ENCODE peak calls at places on chromosomes 1 and 21, in eight cellular contexts. Q is fibroblast of lung, F is astrocyte, S is hepatocyte, C is neural progenitor cell, N is HCT116, D is mammary epithelial cell, J is MM.1S. Z is an unnamed sample.

GRCh38 chr1:163231385-163231784 is 28.7 kb upstream of the RGS5 start:
- DNase-seq in J (no peak), Q (peak), F (peak), N (no peak), D (no peak), S (no peak), C (no peak), Z (no peak)

GRCh38 chr1:155981266-155982088 is 3.1 kb upstream of the ARHGEF2 start:
- DNase-seq in S (peak), Q (peak), C (no peak), D (no peak), N (no peak), J (peak), F (peak), Z (peak)

GRCh38 chr1:66168467-66168887 is 365.5 kb upstream of the SGIP1 start:
- DNase-seq in F (peak), Q (peak), N (no peak), D (no peak), C (no peak), S (no peak), J (peak), Z (no peak)

GRCh38 chr1:219323426-219323825 is 149.7 kb downstream of the LYPLAL1 start:
- DNase-seq in C (no peak), D (no peak), J (no peak), N (no peak), S (no peak), F (peak), Q (peak), Z (no peak)

GRCh38 chr1:151326619-151327222 is 495 bp downstream of the PI4KB start:
- DNase-seq in D (peak), J (peak), S (peak), C (no peak), F (no peak), Q (peak), N (no peak), Z (peak)

GRCh38 chr1:241129207-241129960 is 227.6 kb downstream of the RGS7 start:
- DNase-seq in F (no peak), N (no peak), D (no peak), J (no peak), S (no peak), C (no peak), Q (no peak), Z (no peak)

GRCh38 chr1:145908653-145909052 is 1.2 kb downstream of the ITGA10 start:
- DNase-seq in J (no peak), D (no peak), N (no peak), Q (peak), S (no peak), F (no peak), C (no peak), Z (no peak)

GRCh38 chr1:158007180-158007579 is 13.7 kb downstream of the KIRREL1 start:
- DNase-seq in J (no peak), N (no peak), Q (no peak), S (no peak), D (no peak), C (no peak), F (no peak), Z (no peak)

GRCh38 chr1:115764541-115764940 is 4.0 kb downstream of the CASQ2 start:
- DNase-seq in S (peak), D (peak), F (no peak), J (no peak), Q (peak), C (peak), N (peak), Z (peak)

GRCh38 chr1:17419626-17420328 is 19.7 kb downstream of the RCC2 start:
- DNase-seq in D (peak), N (no peak), Q (peak), S (peak), F (no peak), C (peak), J (peak), Z (no peak)

GRCh38 chr21:45950740-45951515 is 30.6 kb upstream of the COL6A1 start:
- DNase-seq in F (peak), C (no peak), D (peak), S (peak), J (no peak), Q (peak), N (peak), Z (peak)

GRCh38 chr1:20373764-20374163 is 83.1 kb downstream of the VWA5B1 start:
- DNase-seq in S (no peak), Q (no peak), F (no peak), C (peak), J (no peak), N (no peak), D (no peak), Z (peak)

GRCh38 chr1:58251415-58252073 is 295.0 kb downstream of the OMA1 start:
- DNase-seq in J (no peak), S (peak), F (no peak), N (peak), Q (no peak), D (no peak), C (peak), Z (no peak)

GRCh38 chr1:183590225-183591191 is at the start of gene NCF2:
- DNase-seq in S (no peak), Q (no peak), C (no peak), F (no peak), D (peak), J (peak), N (no peak), Z (peak)

GRCh38 chr1:154958681-154959447 is 2.7 kb downstream of the PYGO2 start:
- DNase-seq in S (no peak), J (no peak), D (no peak), Q (no peak), F (no peak), N (no peak), C (no peak), Z (no peak)

GRCh38 chr1:78005755-78006154 is 1.0 kb downstream of the DNAJB4 start:
- DNase-seq in N (peak), D (peak), C (no peak), S (peak), F (peak), Q (peak), J (no peak), Z (peak)

GRCh38 chr1:77322061-77322900 is 40.5 kb downstream of the AK5 start:
- DNase-seq in C (no peak), J (no peak), Q (peak), F (peak), D (peak), S (peak), N (peak), Z (peak)

GRCh38 chr1:5980314-5981008 is 11.8 kb downstream of the NPHP4 start:
- DNase-seq in F (no peak), C (peak), S (peak), J (no peak), Q (peak), D (no peak), N (peak), Z (no peak)

GRCh38 chr1:239244084-239244483 is 142.3 kb upstream of the CHRM3 start:
- DNase-seq in Q (no peak), F (no peak), J (no peak), C (no peak), D (no peak), S (no peak), N (no peak), Z (no peak)

GRCh38 chr1:119084651-119085262 is 55.7 kb downstream of the WARS2 start:
- DNase-seq in J (no peak), D (no peak), S (no peak), Q (no peak), F (no peak), N (no peak), C (no peak), Z (no peak)

GRCh38 chr1:178057863-178058576 is 35.9 kb upstream of the RASAL2 start:
- DNase-seq in N (no peak), F (peak), C (peak), D (no peak), J (no peak), S (peak), Q (peak), Z (peak)

GRCh38 chr1:168408531-168409242 is 128.0 kb downstream of the TBX19 start:
- DNase-seq in F (peak), D (peak), J (peak), Q (peak), S (peak), C (no peak), N (peak), Z (peak)

GRCh38 chr1:151673407-151673806 is 43.2 kb downstream of the CELF3 start:
- DNase-seq in Q (no peak), N (no peak), F (no peak), D (no peak), C (no peak), J (no peak), S (no peak), Z (no peak)

GRCh38 chr21:43355925-43356289 is 71.0 kb downstream of the SIK1 start:
- DNase-seq in F (no peak), S (peak), J (no peak), N (no peak), C (no peak), Q (no peak), D (no peak), Z (no peak)

GRCh38 chr1:213123532-213123931 is 72.5 kb downstream of the RPS6KC1 start:
- DNase-seq in Q (peak), S (peak), J (no peak), F (peak), N (peak), C (no peak), D (peak), Z (peak)

GRCh38 chr1:201531551-201532425 is 7.1 kb upstream of the NAV1 start:
- DNase-seq in C (peak), F (no peak), D (no peak), Q (no peak), S (no peak), J (no peak), N (no peak), Z (no peak)

GRCh38 chr1:46484783-46485490 is 4.7 kb upstream of the DMBX1 start:
- DNase-seq in Q (no peak), J (no peak), N (no peak), S (no peak), F (no peak), C (no peak), D (no peak), Z (no peak)

DNA sequence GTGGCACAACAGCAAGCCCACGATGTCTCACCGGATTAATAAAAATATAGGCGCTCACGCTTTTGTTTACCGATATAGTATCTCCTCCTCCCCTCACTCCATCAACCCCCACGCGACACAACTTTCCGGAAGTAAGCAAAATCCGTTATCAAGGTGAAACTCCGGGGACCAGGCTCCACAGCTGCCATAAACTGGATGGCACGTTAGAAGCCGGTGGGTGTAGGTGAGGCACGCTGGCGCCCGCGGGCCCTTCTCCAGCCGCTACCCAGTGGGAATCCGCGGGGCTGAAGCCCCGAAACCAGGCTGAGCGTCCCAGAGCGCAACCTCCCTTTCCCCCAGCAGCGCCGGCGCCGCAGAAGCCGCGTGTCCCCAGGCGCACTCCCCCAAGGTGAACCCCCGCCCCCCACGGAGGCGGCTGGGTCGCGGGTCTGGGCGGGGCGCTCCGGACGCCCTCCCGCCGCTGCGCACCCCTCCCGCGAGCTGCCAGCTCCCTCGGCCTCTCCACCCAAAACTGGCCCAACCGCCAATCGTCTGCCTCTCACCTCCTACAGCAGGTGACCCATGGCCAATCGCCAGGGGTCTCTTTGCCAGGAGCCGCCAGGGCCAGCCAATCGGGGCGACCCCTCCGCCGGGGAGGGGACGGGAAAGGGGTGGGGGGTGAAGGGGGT is 112.4 kb downstream of the OSBPL9 start:
- DNase-seq in D (peak), C (peak), F (peak), N (peak), J (peak), S (peak), Q (peak), Z (peak)
- TF ChIP-seq EZH2 in D (no peak), C (no peak), F (no peak), N (no peak), J (no peak), S (no peak), Q (no peak), Z (no peak)

DNA sequence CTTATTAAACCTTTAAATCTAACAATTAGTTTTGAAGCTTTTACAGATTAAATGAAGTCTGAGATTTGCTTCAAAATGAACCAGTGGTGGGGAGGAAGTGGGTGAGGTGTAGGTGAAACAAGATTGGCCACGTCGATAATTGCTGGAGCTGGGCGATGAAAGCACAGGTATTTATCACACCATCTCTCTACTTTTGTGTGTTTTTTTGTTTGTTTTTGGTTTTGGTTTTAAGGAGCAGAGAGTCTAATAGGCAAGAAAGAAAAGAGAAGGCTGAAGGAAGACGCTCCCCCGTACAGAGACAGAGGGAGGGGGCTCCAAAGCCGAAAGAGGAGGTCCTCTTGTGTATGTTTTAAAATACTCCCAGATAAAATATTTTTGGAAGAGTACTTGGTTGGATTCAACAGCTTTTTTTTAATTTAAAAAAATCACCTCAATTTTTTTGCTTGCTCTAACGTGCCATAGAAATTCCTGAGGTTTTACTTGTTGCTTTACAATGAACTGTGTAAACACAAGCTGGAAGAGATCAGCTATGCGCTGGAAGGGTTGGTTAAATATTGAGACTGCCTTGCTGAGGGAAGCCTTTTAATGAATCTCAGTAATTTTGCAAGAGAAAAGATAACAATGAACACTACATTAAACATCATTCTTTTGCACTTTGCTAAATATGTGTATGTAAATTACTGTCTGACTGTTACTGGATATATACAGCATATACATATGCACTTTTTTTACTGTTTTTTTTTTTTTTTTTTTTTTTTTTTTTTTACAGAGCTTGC is 6.7 kb upstream of the LGALS8 start:
- DNase-seq in Q (peak), N (no peak), J (no peak), C (no peak), S (peak), F (peak), D (peak), Z (peak)
- H3K4me3 ChIP-seq in Q (peak), N (no peak), J (no peak), C (no peak), S (no peak), F (no peak), D (peak), Z (peak)

DNA sequence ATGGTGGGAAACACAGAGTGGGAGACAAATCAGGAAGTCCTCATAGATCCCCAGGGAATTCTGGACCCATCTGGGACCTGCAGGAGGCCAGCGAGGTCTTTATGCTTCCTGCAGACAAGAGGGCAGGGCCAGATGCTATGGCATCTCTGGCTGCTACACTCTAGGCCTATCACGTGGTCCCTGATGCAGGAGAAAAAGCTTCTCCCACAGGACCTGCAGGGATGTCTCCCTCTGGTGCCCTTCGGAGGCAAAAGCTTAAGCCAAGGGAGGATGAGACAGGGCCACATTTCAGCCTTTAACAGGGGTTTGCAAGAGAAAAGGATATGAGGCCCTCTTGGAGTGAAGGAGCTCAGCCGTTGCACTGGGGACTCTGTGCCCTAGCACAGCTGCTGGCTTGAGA is 243.0 kb downstream of the C1orf94 start:
- DNase-seq in C (peak), D (no peak), F (no peak), Q (peak), N (no peak), S (no peak), J (no peak), Z (no peak)
- H3K4me2 ChIP-seq in C (no peak), D (no peak), F (no peak), Q (no peak), N (no peak), S (no peak), J (no peak), Z (no peak)

GRCh38 chr1:205810448-205811157 is 2.4 kb downstream of the SLC41A1 start:
- DNase-seq in N (no peak), C (peak), F (no peak), Q (no peak), D (no peak), S (peak), J (no peak), Z (no peak)

GRCh38 chr1:205811660-205812059 is 1.3 kb downstream of the SLC41A1 start:
- DNase-seq in S (peak), Q (no peak), C (no peak), D (no peak), J (no peak), N (no peak), F (no peak), Z (no peak)

GRCh38 chr1:205812271-205812877 is 624 bp downstream of the SLC41A1 start:
- DNase-seq in C (peak), Q (peak), D (peak), F (peak), S (peak), J (peak), N (no peak), Z (peak)

GRCh38 chr1:205813755-205814058 is 709 bp upstream of the SLC41A1 start:
- DNase-seq in F (peak), J (peak), C (no peak), Q (no peak), N (peak), D (no peak), S (no peak), Z (no peak)

DNA sequence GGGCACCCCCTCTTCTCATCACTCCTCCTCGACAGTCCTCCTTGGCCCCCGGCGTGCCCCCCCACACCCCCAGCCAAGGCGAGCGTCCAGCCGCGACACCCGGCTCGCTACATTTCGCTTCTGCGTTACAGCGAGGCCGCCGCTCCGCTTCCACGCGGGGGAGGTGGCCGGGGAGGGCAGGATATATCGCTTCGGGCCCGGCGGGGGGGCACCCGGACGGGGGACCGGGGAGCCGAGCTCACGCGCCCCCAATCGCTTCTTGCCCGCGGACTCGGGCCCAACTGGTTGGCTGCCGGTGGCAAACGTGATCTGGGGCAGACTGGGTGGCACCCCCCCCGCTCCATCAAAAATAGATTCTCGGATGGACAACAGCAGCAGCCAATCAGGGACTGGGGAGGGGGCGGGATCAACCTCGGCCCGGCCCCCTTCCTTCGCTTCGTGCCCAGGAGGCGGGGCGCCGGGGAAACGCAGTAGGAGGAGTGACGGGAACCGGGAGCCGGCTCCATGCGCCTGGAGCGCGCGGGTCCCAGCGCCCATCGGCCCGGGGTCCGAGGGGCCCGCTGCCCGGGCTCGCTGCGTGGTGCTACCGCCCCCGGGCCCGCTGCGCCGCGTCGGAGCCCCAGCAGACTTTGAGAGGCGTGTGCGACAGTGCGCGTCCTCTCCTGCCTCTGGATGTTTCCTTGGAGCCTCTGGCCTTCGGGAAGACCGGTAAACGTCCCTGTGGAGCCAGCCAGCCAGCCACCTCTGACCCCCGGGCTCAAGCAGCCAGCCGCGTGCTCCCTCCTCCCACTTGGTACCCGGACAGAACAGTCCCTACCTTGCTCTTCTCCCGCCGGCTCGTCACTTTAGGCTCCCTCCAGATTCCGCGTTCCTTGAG is at the start of gene SLC41A1:
- DNase-seq in C (peak), D (peak), J (peak), N (peak), S (peak), Q (peak), F (peak), Z (peak)
- TF ChIP-seq EZH2 in C (no peak), D (no peak), J (no peak), N (no peak), S (no peak), Q (no peak), F (no peak), Z (no peak)

DNA sequence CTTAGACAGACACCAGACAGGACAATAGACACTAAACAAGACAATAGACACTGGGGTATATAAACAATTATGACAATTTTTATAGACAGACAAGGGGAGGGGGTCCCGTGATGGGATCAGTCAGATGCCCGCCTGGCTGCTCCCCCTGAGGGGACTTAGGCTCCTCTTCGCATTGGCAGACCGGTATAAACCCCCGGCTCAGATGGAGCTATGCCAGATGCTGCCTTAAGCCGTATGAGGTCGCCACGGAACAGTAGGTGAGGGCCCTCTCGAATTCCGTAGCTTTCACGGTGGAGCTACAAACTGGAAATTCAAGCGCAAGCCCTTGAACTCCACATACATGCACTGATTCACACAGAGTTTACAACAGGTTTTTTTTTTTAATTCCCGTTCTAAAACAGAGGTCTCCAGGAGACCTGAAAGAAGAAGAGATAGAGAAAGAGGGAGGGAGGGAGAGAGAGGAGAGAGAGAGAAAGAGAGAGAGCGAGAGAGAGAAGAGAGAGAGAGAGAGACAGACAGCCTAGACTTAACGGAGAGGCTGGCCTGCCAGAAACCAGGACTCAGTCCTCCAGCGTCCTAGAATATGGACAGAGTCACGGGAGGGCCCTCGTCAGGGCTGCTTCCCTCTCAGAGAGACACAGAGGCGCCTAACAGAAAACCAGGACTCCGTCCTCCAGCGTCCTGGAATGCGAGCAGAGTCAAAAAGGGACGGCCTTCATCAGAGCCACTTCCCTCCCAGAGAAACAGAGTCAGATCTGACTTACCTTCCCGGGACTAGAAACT is 24.4 kb upstream of the TMEM54 start:
- DNase-seq in F (no peak), J (no peak), D (no peak), Q (peak), N (no peak), C (peak), S (peak), Z (no peak)
- H3K4me3 ChIP-seq in F (no peak), J (no peak), D (no peak), Q (no peak), N (no peak), C (peak), S (no peak), Z (no peak)

GRCh38 chr1:228074954-228075730 is 7.4 kb upstream of the ARF1 start:
- DNase-seq in F (no peak), J (no peak), N (no peak), C (no peak), Q (no peak), D (no peak), S (no peak), Z (no peak)
- H3K4me2 ChIP-seq in F (no peak), J (no peak), N (no peak), C (no peak), Q (no peak), D (no peak), S (no peak), Z (no peak)

Z was measured in PC-9.